ENCODE peak calls at places on chromosomes 5 and 9, in six cellular contexts. L is lung, I is spleen, P is IMR-90, E is WERI-Rb-1, U is PC-3. A is an unnamed sample.

GRCh38 chr5:167534131-167534530 is 757.3 kb upstream of the WWC1 start:
- DNase-seq in L (no peak), E (no peak), P (no peak), U (no peak), I (no peak), A (no peak)

GRCh38 chr5:146130440-146131045 is 25.2 kb upstream of the PLAC8L1 start:
- DNase-seq in U (peak; percentile 56), P (peak; percentile 53), L (no peak), I (no peak), E (no peak), A (no peak)

GRCh38 chr5:177432905-177433657 is 6.6 kb downstream of the GRK6 start:
- DNase-seq in L (no peak), E (no peak), P (no peak), U (no peak), I (peak; percentile 82), A (no peak)

GRCh38 chr5:110736763-110737162 is 2.0 kb upstream of the SLC25A46 start:
- DNase-seq in L (no peak), P (no peak), U (no peak), E (no peak), I (no peak), A (no peak)

GRCh38 chr5:64147849-64148441 is 17.7 kb upstream of the RNF180 start:
- DNase-seq in E (peak; percentile 50), P (peak; percentile 24), I (peak; percentile 69), U (peak; percentile 71), L (peak; percentile 56), A (peak; percentile 57)

GRCh38 chr5:138352722-138353549 is 451 bp downstream of the KDM3B start:
- DNase-seq in I (peak; percentile 94), U (peak; percentile 45), L (peak; percentile 65), P (peak; percentile 47), E (peak; percentile 56), A (peak; percentile 47)

GRCh38 chr9:30851600-30851999 is 1532.8 kb upstream of the ACO1 start:
- DNase-seq in P (no peak), I (no peak), E (no peak), L (no peak), U (no peak), A (no peak)

GRCh38 chr9:34375901-34376595 is 650 bp downstream of the MYORG start:
- DNase-seq in E (peak; percentile 80), U (peak; percentile 54), L (peak; percentile 57), I (peak; percentile 91), P (no peak), A (no peak)

GRCh38 chr9:86529496-86530275 is 175.5 kb upstream of the TUT7 start:
- DNase-seq in L (no peak), U (no peak), I (no peak), E (no peak), P (no peak), A (no peak)

GRCh38 chr5:127683006-127683405 is 20.2 kb upstream of the CCDC192 start:
- DNase-seq in I (no peak), U (no peak), E (no peak), P (no peak), L (no peak), A (peak; percentile 80)

GRCh38 chr5:171596391-171596878 is 177.0 kb downstream of the FGF18 start:
- DNase-seq in I (no peak), P (peak; percentile 94), L (peak; percentile 82), U (peak; percentile 61), E (no peak), A (peak; percentile 70)

GRCh38 chr9:124320062-124320973 is 62.6 kb downstream of the NEK6 start:
- DNase-seq in P (peak; percentile 60), L (peak; percentile 74), U (peak; percentile 68), I (peak; percentile 86), E (peak; percentile 88), A (peak; percentile 55)

GRCh38 chr5:139749242-139749641 is 46.4 kb upstream of the PSD2 start:
- DNase-seq in U (no peak), L (no peak), E (no peak), I (no peak), P (no peak), A (no peak)

GRCh38 chr5:139748505-139748826 is 47.1 kb upstream of the PSD2 start:
- DNase-seq in U (no peak), I (no peak), E (no peak), L (no peak), P (no peak), A (no peak)

GRCh38 chr5:139746691-139747582 is 48.7 kb upstream of the PSD2 start:
- DNase-seq in U (no peak), L (no peak), P (peak; percentile 46), E (peak; percentile 96), I (peak; percentile 93), A (no peak)

GRCh38 chr5:139745800-139746690 is 49.6 kb upstream of the PSD2 start:
- DNase-seq in E (peak; percentile 94), L (peak; percentile 49), I (peak; percentile 89), U (peak; percentile 37), P (peak; percentile 67), A (peak; percentile 87)

GRCh38 chr5:139747583-139748504 is 47.8 kb upstream of the PSD2 start:
- DNase-seq in P (peak; percentile 81), U (no peak), E (peak; percentile 86), I (peak; percentile 86), L (no peak), A (peak; percentile 57)
- H3K4me3 ChIP-seq in P (peak overlapping the region; percentile 14), U (peak overlapping the region; percentile 65), E (peak overlapping the region; percentile 57), I (peak overlapping the region; percentile 28), L (no peak overlapping the region), A (peak overlapping the region; percentile 45)

GRCh38 chr9:100436566-100436965 is 9.6 kb downstream of the MSANTD3 start:
- DNase-seq in P (no peak), L (no peak), I (no peak), U (no peak), E (no peak), A (no peak)
- H3K27ac ChIP-seq in P (no peak overlapping the region), L (no peak overlapping the region), I (no peak overlapping the region), U (no peak overlapping the region), E (no peak overlapping the region), A (no peak overlapping the region)

DNA sequence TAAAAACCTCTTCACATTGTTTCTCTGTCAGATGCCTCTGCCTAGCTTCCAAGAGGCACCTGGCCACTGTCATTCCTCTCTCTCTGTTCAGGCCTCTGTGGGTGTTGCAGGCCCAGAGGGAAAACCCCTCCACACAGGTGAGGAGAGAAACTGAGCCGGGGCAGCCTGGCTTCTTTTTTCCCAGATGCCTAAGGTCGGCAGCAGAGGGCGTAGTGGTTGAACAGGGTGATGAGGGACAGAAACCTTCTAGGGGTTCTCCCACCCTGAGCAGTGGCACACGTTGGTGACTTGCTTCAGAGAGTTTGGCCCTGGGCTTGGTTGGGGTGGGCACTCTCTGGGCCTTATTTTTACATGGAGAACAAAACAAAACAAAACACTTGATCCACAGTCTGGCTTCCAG is 12.2 kb downstream of the IL9 start:
- DNase-seq in E (peak; percentile 16), U (no peak), L (no peak), P (no peak), I (no peak), A (no peak)
- TF ChIP-seq CTCF in E (peak; percentile 46), U (peak; percentile 36), L (no peak), P (peak; percentile 23), I (no peak), A (peak; percentile 53)

GRCh38 chr9:113807173-113808061 is 68.7 kb upstream of the ZNF618 start:
- DNase-seq in L (peak; percentile 64), U (peak; percentile 64), E (peak; percentile 63), P (peak; percentile 60), I (no peak), A (peak; percentile 64)
- H3K4me3 ChIP-seq in L (no peak overlapping the region), U (peak overlapping the region; percentile 51), E (peak overlapping the region; percentile 40), P (no peak overlapping the region), I (no peak overlapping the region), A (no peak overlapping the region)

DNA sequence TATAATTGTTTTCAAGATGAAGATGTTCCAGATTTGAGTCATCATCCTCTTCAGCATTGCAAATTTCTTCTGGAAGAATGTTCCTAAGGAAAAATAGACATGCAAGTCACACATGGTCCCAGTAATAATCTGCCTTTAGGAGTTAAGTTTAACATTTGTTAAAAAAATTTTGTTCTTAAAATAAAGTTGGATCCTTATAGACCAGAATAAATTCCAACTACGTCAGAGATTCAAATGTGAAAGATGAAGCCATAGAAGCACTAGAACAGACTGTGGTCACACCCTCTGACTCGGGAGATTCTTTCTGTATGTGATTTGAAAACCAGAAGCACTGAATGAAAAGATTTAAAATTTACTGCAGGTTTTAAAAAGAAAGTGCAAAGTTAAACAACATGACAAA is 14.1 kb upstream of the ASPN start:
- DNase-seq in L (no peak), P (peak; percentile 61), U (no peak), I (no peak), E (no peak), A (no peak)
- H3K27ac ChIP-seq in L (no peak overlapping the region), P (no peak overlapping the region), U (no peak overlapping the region), I (no peak overlapping the region), E (no peak overlapping the region), A (no peak overlapping the region)

DNA sequence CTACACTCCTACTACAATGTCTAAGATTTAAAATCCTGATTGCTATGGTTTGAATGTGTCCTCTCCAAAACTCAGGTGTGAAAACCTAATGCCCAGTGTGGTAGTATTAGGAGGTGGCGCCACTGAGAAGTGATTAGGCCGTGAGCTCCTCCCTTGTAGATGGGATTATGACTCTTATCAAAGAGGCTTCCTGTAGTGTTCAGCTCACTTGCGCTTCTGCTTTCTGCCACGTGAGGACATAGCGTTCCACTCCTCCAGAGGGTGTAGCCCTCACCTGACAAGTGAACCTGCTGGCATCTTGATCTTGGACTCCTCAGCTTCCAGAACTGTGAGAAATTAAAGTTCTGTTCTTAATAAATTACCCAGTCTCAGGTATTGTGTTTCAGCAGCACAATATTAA is 33.0 kb upstream of the WHRN start:
- DNase-seq in P (no peak), I (peak; percentile 78), E (peak; percentile 88), L (no peak), U (peak; percentile 15), A (no peak)
- TF ChIP-seq CTCF in P (no peak), I (no peak), E (peak; percentile 84), L (no peak), U (peak; percentile 37), A (peak; percentile 21)

GRCh38 chr5:159772698-159773061 is 143.6 kb upstream of the ADRA1B start:
- DNase-seq in P (no peak), E (no peak), L (no peak), U (no peak), I (no peak), A (no peak)
- H3K4me3 ChIP-seq in P (peak overlapping the region; percentile 31), E (peak overlapping the region; percentile 41), L (no peak overlapping the region), U (peak overlapping the region; percentile 63), I (no peak overlapping the region), A (no peak overlapping the region)